ENCODE peak calls at places on chromosomes 16 and 17, in nine cellular contexts. One of them, this sample, is unnamed.

GRCh38 chr17:33277436-33278100 is 15.5 kb downstream of the ASIC2 start:
- DNase-seq in GM10248: no peak
- DNase-seq in activated naive CD4-positive, alpha-beta T cell treated with anti-CD3 and anti-CD28 coated beads for 36 hours: no peak
- DNase-seq in SHP77 treated with DMSO at 0.1 percent for 48 hours: no peak
- DNase-seq in stimulated activated CD4-positive, alpha-beta T cell treated with anti-CD3 and anti-CD28 coated beads, TNF-alpha, amount 100 ng/mL, for 24 hours: no peak
- DNase-seq in naive thymus-derived CD4-positive, alpha-beta T cell: no peak
- DNase-seq in GM20000: no peak
- DNase-seq in body of pancreas: peak
- DNase-seq in ELR: no peak
- DNase-seq in this sample: no peak

GRCh38 chr17:59764292-59764741 is 56.9 kb downstream of the VMP1 start:
- DNase-seq in GM10248: no peak
- DNase-seq in activated naive CD4-positive, alpha-beta T cell treated with anti-CD3 and anti-CD28 coated beads for 36 hours: peak
- DNase-seq in SHP77 treated with DMSO at 0.1 percent for 48 hours: no peak
- DNase-seq in stimulated activated CD4-positive, alpha-beta T cell treated with anti-CD3 and anti-CD28 coated beads, TNF-alpha, amount 100 ng/mL, for 24 hours: no peak
- DNase-seq in naive thymus-derived CD4-positive, alpha-beta T cell: no peak
- DNase-seq in GM20000: no peak
- DNase-seq in body of pancreas: no peak
- DNase-seq in ELR: peak
- DNase-seq in this sample: no peak

GRCh38 chr16:25063102-25063501 is 47.9 kb upstream of the ARHGAP17 start:
- DNase-seq in GM10248: peak
- DNase-seq in activated naive CD4-positive, alpha-beta T cell treated with anti-CD3 and anti-CD28 coated beads for 36 hours: peak
- DNase-seq in SHP77 treated with DMSO at 0.1 percent for 48 hours: no peak
- DNase-seq in stimulated activated CD4-positive, alpha-beta T cell treated with anti-CD3 and anti-CD28 coated beads, TNF-alpha, amount 100 ng/mL, for 24 hours: no peak
- DNase-seq in naive thymus-derived CD4-positive, alpha-beta T cell: no peak
- DNase-seq in GM20000: peak
- DNase-seq in body of pancreas: no peak
- DNase-seq in ELR: no peak
- DNase-seq in this sample: no peak

GRCh38 chr17:40209404-40210093 is 9.6 kb upstream of the WIPF2 start:
- DNase-seq in GM10248: no peak
- DNase-seq in activated naive CD4-positive, alpha-beta T cell treated with anti-CD3 and anti-CD28 coated beads for 36 hours: no peak
- DNase-seq in SHP77 treated with DMSO at 0.1 percent for 48 hours: no peak
- DNase-seq in stimulated activated CD4-positive, alpha-beta T cell treated with anti-CD3 and anti-CD28 coated beads, TNF-alpha, amount 100 ng/mL, for 24 hours: no peak
- DNase-seq in naive thymus-derived CD4-positive, alpha-beta T cell: no peak
- DNase-seq in GM20000: no peak
- DNase-seq in body of pancreas: no peak
- DNase-seq in ELR: no peak
- DNase-seq in this sample: no peak

GRCh38 chr17:79982986-79983385 is 52.7 kb downstream of the TBC1D16 start:
- DNase-seq in GM10248: no peak
- DNase-seq in activated naive CD4-positive, alpha-beta T cell treated with anti-CD3 and anti-CD28 coated beads for 36 hours: no peak
- DNase-seq in SHP77 treated with DMSO at 0.1 percent for 48 hours: no peak
- DNase-seq in stimulated activated CD4-positive, alpha-beta T cell treated with anti-CD3 and anti-CD28 coated beads, TNF-alpha, amount 100 ng/mL, for 24 hours: no peak
- DNase-seq in naive thymus-derived CD4-positive, alpha-beta T cell: no peak
- DNase-seq in GM20000: no peak
- DNase-seq in body of pancreas: peak
- DNase-seq in ELR: no peak
- DNase-seq in this sample: no peak

GRCh38 chr17:56262854-56263253 is 109.6 kb downstream of the ANKFN1 start:
- DNase-seq in GM10248: no peak
- DNase-seq in activated naive CD4-positive, alpha-beta T cell treated with anti-CD3 and anti-CD28 coated beads for 36 hours: no peak
- DNase-seq in SHP77 treated with DMSO at 0.1 percent for 48 hours: no peak
- DNase-seq in stimulated activated CD4-positive, alpha-beta T cell treated with anti-CD3 and anti-CD28 coated beads, TNF-alpha, amount 100 ng/mL, for 24 hours: no peak
- DNase-seq in naive thymus-derived CD4-positive, alpha-beta T cell: no peak
- DNase-seq in GM20000: no peak
- DNase-seq in body of pancreas: no peak
- DNase-seq in ELR: no peak
- DNase-seq in this sample: peak

GRCh38 chr17:45087978-45088377 is 26.9 kb downstream of the NMT1 start:
- DNase-seq in GM10248: no peak
- DNase-seq in activated naive CD4-positive, alpha-beta T cell treated with anti-CD3 and anti-CD28 coated beads for 36 hours: no peak
- DNase-seq in SHP77 treated with DMSO at 0.1 percent for 48 hours: no peak
- DNase-seq in stimulated activated CD4-positive, alpha-beta T cell treated with anti-CD3 and anti-CD28 coated beads, TNF-alpha, amount 100 ng/mL, for 24 hours: no peak
- DNase-seq in naive thymus-derived CD4-positive, alpha-beta T cell: no peak
- DNase-seq in GM20000: no peak
- DNase-seq in body of pancreas: no peak
- DNase-seq in ELR: no peak
- DNase-seq in this sample: no peak

GRCh38 chr17:12789075-12789975 is at the start of gene ARHGAP44:
- DNase-seq in GM10248: peak
- DNase-seq in activated naive CD4-positive, alpha-beta T cell treated with anti-CD3 and anti-CD28 coated beads for 36 hours: peak
- DNase-seq in SHP77 treated with DMSO at 0.1 percent for 48 hours: peak
- DNase-seq in stimulated activated CD4-positive, alpha-beta T cell treated with anti-CD3 and anti-CD28 coated beads, TNF-alpha, amount 100 ng/mL, for 24 hours: no peak
- DNase-seq in naive thymus-derived CD4-positive, alpha-beta T cell: no peak
- DNase-seq in GM20000: peak
- DNase-seq in body of pancreas: peak
- DNase-seq in ELR: peak
- DNase-seq in this sample: peak

GRCh38 chr17:2435181-2435741 is 34.4 kb upstream of the MNT start:
- DNase-seq in GM10248: no peak
- DNase-seq in activated naive CD4-positive, alpha-beta T cell treated with anti-CD3 and anti-CD28 coated beads for 36 hours: no peak
- DNase-seq in SHP77 treated with DMSO at 0.1 percent for 48 hours: no peak
- DNase-seq in stimulated activated CD4-positive, alpha-beta T cell treated with anti-CD3 and anti-CD28 coated beads, TNF-alpha, amount 100 ng/mL, for 24 hours: no peak
- DNase-seq in naive thymus-derived CD4-positive, alpha-beta T cell: no peak
- DNase-seq in GM20000: no peak
- DNase-seq in body of pancreas: peak
- DNase-seq in ELR: no peak
- DNase-seq in this sample: no peak

GRCh38 chr17:78205124-78205775 is 8.8 kb upstream of the BIRC5 start:
- DNase-seq in GM10248: no peak
- DNase-seq in activated naive CD4-positive, alpha-beta T cell treated with anti-CD3 and anti-CD28 coated beads for 36 hours: no peak
- DNase-seq in SHP77 treated with DMSO at 0.1 percent for 48 hours: no peak
- DNase-seq in stimulated activated CD4-positive, alpha-beta T cell treated with anti-CD3 and anti-CD28 coated beads, TNF-alpha, amount 100 ng/mL, for 24 hours: no peak
- DNase-seq in naive thymus-derived CD4-positive, alpha-beta T cell: no peak
- DNase-seq in GM20000: no peak
- DNase-seq in body of pancreas: no peak
- DNase-seq in ELR: no peak
- DNase-seq in this sample: no peak

GRCh38 chr17:49106366-49107210 is 26.0 kb upstream of the B4GALNT2 start:
- DNase-seq in GM10248: no peak
- DNase-seq in activated naive CD4-positive, alpha-beta T cell treated with anti-CD3 and anti-CD28 coated beads for 36 hours: no peak
- DNase-seq in SHP77 treated with DMSO at 0.1 percent for 48 hours: no peak
- DNase-seq in stimulated activated CD4-positive, alpha-beta T cell treated with anti-CD3 and anti-CD28 coated beads, TNF-alpha, amount 100 ng/mL, for 24 hours: no peak
- DNase-seq in naive thymus-derived CD4-positive, alpha-beta T cell: no peak
- DNase-seq in GM20000: no peak
- DNase-seq in body of pancreas: peak
- DNase-seq in ELR: peak
- DNase-seq in this sample: no peak

GRCh38 chr16:2981177-2981898 is 1.1 kb upstream of the PKMYT1 start:
- DNase-seq in GM10248: no peak
- DNase-seq in activated naive CD4-positive, alpha-beta T cell treated with anti-CD3 and anti-CD28 coated beads for 36 hours: no peak
- DNase-seq in SHP77 treated with DMSO at 0.1 percent for 48 hours: no peak
- DNase-seq in stimulated activated CD4-positive, alpha-beta T cell treated with anti-CD3 and anti-CD28 coated beads, TNF-alpha, amount 100 ng/mL, for 24 hours: no peak
- DNase-seq in naive thymus-derived CD4-positive, alpha-beta T cell: no peak
- DNase-seq in GM20000: no peak
- DNase-seq in body of pancreas: no peak
- DNase-seq in ELR: no peak
- DNase-seq in this sample: no peak

GRCh38 chr17:75490173-75490743 is 25.1 kb downstream of the CASKIN2 start:
- DNase-seq in GM10248: no peak
- DNase-seq in activated naive CD4-positive, alpha-beta T cell treated with anti-CD3 and anti-CD28 coated beads for 36 hours: no peak
- DNase-seq in SHP77 treated with DMSO at 0.1 percent for 48 hours: no peak
- DNase-seq in stimulated activated CD4-positive, alpha-beta T cell treated with anti-CD3 and anti-CD28 coated beads, TNF-alpha, amount 100 ng/mL, for 24 hours: no peak
- DNase-seq in naive thymus-derived CD4-positive, alpha-beta T cell: no peak
- DNase-seq in GM20000: no peak
- DNase-seq in body of pancreas: peak
- DNase-seq in ELR: no peak
- DNase-seq in this sample: no peak

GRCh38 chr17:1126327-1126726 is 53.5 kb downstream of the ABR start:
- DNase-seq in GM10248: no peak
- DNase-seq in activated naive CD4-positive, alpha-beta T cell treated with anti-CD3 and anti-CD28 coated beads for 36 hours: no peak
- DNase-seq in SHP77 treated with DMSO at 0.1 percent for 48 hours: no peak
- DNase-seq in stimulated activated CD4-positive, alpha-beta T cell treated with anti-CD3 and anti-CD28 coated beads, TNF-alpha, amount 100 ng/mL, for 24 hours: no peak
- DNase-seq in naive thymus-derived CD4-positive, alpha-beta T cell: no peak
- DNase-seq in GM20000: no peak
- DNase-seq in body of pancreas: no peak
- DNase-seq in ELR: no peak
- DNase-seq in this sample: no peak

GRCh38 chr16:27475561-27475960 is 73.6 kb downstream of the IL21R start:
- DNase-seq in GM10248: no peak
- DNase-seq in activated naive CD4-positive, alpha-beta T cell treated with anti-CD3 and anti-CD28 coated beads for 36 hours: no peak
- DNase-seq in SHP77 treated with DMSO at 0.1 percent for 48 hours: no peak
- DNase-seq in stimulated activated CD4-positive, alpha-beta T cell treated with anti-CD3 and anti-CD28 coated beads, TNF-alpha, amount 100 ng/mL, for 24 hours: no peak
- DNase-seq in naive thymus-derived CD4-positive, alpha-beta T cell: no peak
- DNase-seq in GM20000: no peak
- DNase-seq in body of pancreas: no peak
- DNase-seq in ELR: peak
- DNase-seq in this sample: no peak

GRCh38 chr17:33056392-33057146 is 64.9 kb downstream of the SPACA3 start:
- DNase-seq in GM10248: no peak
- DNase-seq in activated naive CD4-positive, alpha-beta T cell treated with anti-CD3 and anti-CD28 coated beads for 36 hours: no peak
- DNase-seq in SHP77 treated with DMSO at 0.1 percent for 48 hours: no peak
- DNase-seq in stimulated activated CD4-positive, alpha-beta T cell treated with anti-CD3 and anti-CD28 coated beads, TNF-alpha, amount 100 ng/mL, for 24 hours: no peak
- DNase-seq in naive thymus-derived CD4-positive, alpha-beta T cell: no peak
- DNase-seq in GM20000: no peak
- DNase-seq in body of pancreas: no peak
- DNase-seq in ELR: no peak
- DNase-seq in this sample: peak

GRCh38 chr17:78330570-78331224 is 29.2 kb downstream of the SOCS3 start:
- DNase-seq in GM10248: no peak
- DNase-seq in activated naive CD4-positive, alpha-beta T cell treated with anti-CD3 and anti-CD28 coated beads for 36 hours: no peak
- DNase-seq in SHP77 treated with DMSO at 0.1 percent for 48 hours: peak
- DNase-seq in stimulated activated CD4-positive, alpha-beta T cell treated with anti-CD3 and anti-CD28 coated beads, TNF-alpha, amount 100 ng/mL, for 24 hours: no peak
- DNase-seq in naive thymus-derived CD4-positive, alpha-beta T cell: no peak
- DNase-seq in GM20000: no peak
- DNase-seq in body of pancreas: no peak
- DNase-seq in ELR: peak
- DNase-seq in this sample: peak

GRCh38 chr17:64097196-64097936 is 32.6 kb downstream of the ERN1 start:
- DNase-seq in GM10248: no peak
- DNase-seq in activated naive CD4-positive, alpha-beta T cell treated with anti-CD3 and anti-CD28 coated beads for 36 hours: no peak
- DNase-seq in SHP77 treated with DMSO at 0.1 percent for 48 hours: no peak
- DNase-seq in stimulated activated CD4-positive, alpha-beta T cell treated with anti-CD3 and anti-CD28 coated beads, TNF-alpha, amount 100 ng/mL, for 24 hours: no peak
- DNase-seq in naive thymus-derived CD4-positive, alpha-beta T cell: no peak
- DNase-seq in GM20000: no peak
- DNase-seq in body of pancreas: no peak
- DNase-seq in ELR: peak
- DNase-seq in this sample: no peak

GRCh38 chr16:76946879-76947278 is 244.1 kb upstream of the MON1B start:
- DNase-seq in GM10248: no peak
- DNase-seq in activated naive CD4-positive, alpha-beta T cell treated with anti-CD3 and anti-CD28 coated beads for 36 hours: peak
- DNase-seq in SHP77 treated with DMSO at 0.1 percent for 48 hours: peak
- DNase-seq in stimulated activated CD4-positive, alpha-beta T cell treated with anti-CD3 and anti-CD28 coated beads, TNF-alpha, amount 100 ng/mL, for 24 hours: no peak
- DNase-seq in naive thymus-derived CD4-positive, alpha-beta T cell: no peak
- DNase-seq in GM20000: no peak
- DNase-seq in body of pancreas: peak
- DNase-seq in ELR: peak
- DNase-seq in this sample: peak

GRCh38 chr16:4500283-4500682 is 24.1 kb downstream of the HMOX2 start:
- DNase-seq in GM10248: no peak
- DNase-seq in activated naive CD4-positive, alpha-beta T cell treated with anti-CD3 and anti-CD28 coated beads for 36 hours: peak
- DNase-seq in SHP77 treated with DMSO at 0.1 percent for 48 hours: no peak
- DNase-seq in stimulated activated CD4-positive, alpha-beta T cell treated with anti-CD3 and anti-CD28 coated beads, TNF-alpha, amount 100 ng/mL, for 24 hours: no peak
- DNase-seq in naive thymus-derived CD4-positive, alpha-beta T cell: no peak
- DNase-seq in GM20000: no peak
- DNase-seq in body of pancreas: peak
- DNase-seq in ELR: peak
- DNase-seq in this sample: peak

GRCh38 chr16:21727344-21727743 is 63.6 kb downstream of the OTOA start:
- DNase-seq in GM10248: no peak
- DNase-seq in activated naive CD4-positive, alpha-beta T cell treated with anti-CD3 and anti-CD28 coated beads for 36 hours: peak
- DNase-seq in SHP77 treated with DMSO at 0.1 percent for 48 hours: no peak
- DNase-seq in stimulated activated CD4-positive, alpha-beta T cell treated with anti-CD3 and anti-CD28 coated beads, TNF-alpha, amount 100 ng/mL, for 24 hours: no peak
- DNase-seq in naive thymus-derived CD4-positive, alpha-beta T cell: no peak
- DNase-seq in GM20000: no peak
- DNase-seq in body of pancreas: no peak
- DNase-seq in ELR: no peak
- DNase-seq in this sample: no peak

GRCh38 chr16:22070361-22071351 is 21.7 kb upstream of the VWA3A start:
- DNase-seq in GM10248: no peak
- DNase-seq in activated naive CD4-positive, alpha-beta T cell treated with anti-CD3 and anti-CD28 coated beads for 36 hours: no peak
- DNase-seq in SHP77 treated with DMSO at 0.1 percent for 48 hours: no peak
- DNase-seq in stimulated activated CD4-positive, alpha-beta T cell treated with anti-CD3 and anti-CD28 coated beads, TNF-alpha, amount 100 ng/mL, for 24 hours: no peak
- DNase-seq in naive thymus-derived CD4-positive, alpha-beta T cell: no peak
- DNase-seq in GM20000: no peak
- DNase-seq in body of pancreas: peak
- DNase-seq in ELR: no peak
- DNase-seq in this sample: no peak